ENCODE peak calls at places on chromosomes 13 and 19, in six cellular contexts. One of them, this sample, is unnamed.

GRCh38 chr13:47256618-47257017 is 359.8 kb upstream of the HTR2A start:
- DNase-seq in RWPE1: peak
- DNase-seq in osteoblast: peak
- DNase-seq in colonic mucosa: no peak
- DNase-seq in tibial artery: no peak
- DNase-seq in left ventricle myocardium inferior: no peak
- DNase-seq in this sample: no peak

GRCh38 chr19:55348317-55349034 is 6.0 kb downstream of the COX6B2 start:
- DNase-seq in RWPE1: no peak
- DNase-seq in osteoblast: no peak
- DNase-seq in colonic mucosa: no peak
- DNase-seq in tibial artery: no peak
- DNase-seq in left ventricle myocardium inferior: no peak
- DNase-seq in this sample: no peak

GRCh38 chr19:41159861-41160260 is 33.2 kb upstream of the CYP2S1 start:
- DNase-seq in RWPE1: no peak
- DNase-seq in osteoblast: no peak
- DNase-seq in colonic mucosa: no peak
- DNase-seq in tibial artery: no peak
- DNase-seq in left ventricle myocardium inferior: no peak
- DNase-seq in this sample: no peak

GRCh38 chr19:38028913-38029565 is 122.0 kb downstream of the SIPA1L3 start:
- DNase-seq in RWPE1: no peak
- DNase-seq in osteoblast: no peak
- DNase-seq in colonic mucosa: no peak
- DNase-seq in tibial artery: no peak
- DNase-seq in left ventricle myocardium inferior: no peak
- DNase-seq in this sample: no peak

GRCh38 chr13:43258771-43259170 is 235.4 kb downstream of the DNAJC15 start:
- DNase-seq in RWPE1: peak
- DNase-seq in osteoblast: no peak
- DNase-seq in colonic mucosa: no peak
- DNase-seq in tibial artery: no peak
- DNase-seq in left ventricle myocardium inferior: no peak
- DNase-seq in this sample: no peak

GRCh38 chr13:109145631-109146030 is 516.2 kb downstream of the MYO16 start:
- DNase-seq in RWPE1: peak
- DNase-seq in osteoblast: peak
- DNase-seq in colonic mucosa: peak
- DNase-seq in tibial artery: no peak
- DNase-seq in left ventricle myocardium inferior: no peak
- DNase-seq in this sample: peak

GRCh38 chr13:106534844-106535551 is 464 bp downstream of the EFNB2 start:
- DNase-seq in RWPE1: no peak
- DNase-seq in osteoblast: peak
- DNase-seq in colonic mucosa: no peak
- DNase-seq in tibial artery: peak
- DNase-seq in left ventricle myocardium inferior: peak
- DNase-seq in this sample: no peak

GRCh38 chr19:28456264-28456663 is 756.7 kb downstream of the UQCRFS1 start:
- DNase-seq in RWPE1: no peak
- DNase-seq in osteoblast: no peak
- DNase-seq in colonic mucosa: no peak
- DNase-seq in tibial artery: no peak
- DNase-seq in left ventricle myocardium inferior: no peak
- DNase-seq in this sample: no peak

GRCh38 chr19:9917322-9917721 is 19.0 kb downstream of the OLFM2 start:
- DNase-seq in RWPE1: peak
- DNase-seq in osteoblast: peak
- DNase-seq in colonic mucosa: peak
- DNase-seq in tibial artery: no peak
- DNase-seq in left ventricle myocardium inferior: no peak
- DNase-seq in this sample: peak

GRCh38 chr13:66154354-66154753 is 1075.8 kb downstream of the PCDH9 start:
- DNase-seq in RWPE1: no peak
- DNase-seq in osteoblast: no peak
- DNase-seq in colonic mucosa: no peak
- DNase-seq in tibial artery: no peak
- DNase-seq in left ventricle myocardium inferior: no peak
- DNase-seq in this sample: no peak

GRCh38 chr19:1478934-1479707 is at the start of gene C19orf25:
- DNase-seq in RWPE1: peak
- DNase-seq in osteoblast: peak
- DNase-seq in colonic mucosa: peak
- DNase-seq in tibial artery: peak
- DNase-seq in left ventricle myocardium inferior: peak
- DNase-seq in this sample: peak

GRCh38 chr19:40088299-40089047 is 2.3 kb downstream of the ZNF780A start:
- DNase-seq in RWPE1: no peak
- DNase-seq in osteoblast: no peak
- DNase-seq in colonic mucosa: no peak
- DNase-seq in tibial artery: no peak
- DNase-seq in left ventricle myocardium inferior: no peak
- DNase-seq in this sample: no peak

GRCh38 chr19:47479701-47480503 is 4.1 kb downstream of the KPTN start:
- DNase-seq in RWPE1: no peak
- DNase-seq in osteoblast: peak
- DNase-seq in colonic mucosa: peak
- DNase-seq in tibial artery: no peak
- DNase-seq in left ventricle myocardium inferior: no peak
- DNase-seq in this sample: no peak

GRCh38 chr19:47226426-47227346 is 4.3 kb downstream of the BBC3 start:
- DNase-seq in RWPE1: peak
- DNase-seq in osteoblast: peak
- DNase-seq in colonic mucosa: peak
- DNase-seq in tibial artery: peak
- DNase-seq in left ventricle myocardium inferior: peak
- DNase-seq in this sample: no peak

GRCh38 chr19:50371914-50372475 is 4.3 kb upstream of the NR1H2 start:
- DNase-seq in RWPE1: no peak
- DNase-seq in osteoblast: no peak
- DNase-seq in colonic mucosa: no peak
- DNase-seq in tibial artery: no peak
- DNase-seq in left ventricle myocardium inferior: no peak
- DNase-seq in this sample: no peak

GRCh38 chr13:88063741-88064140 is 392.6 kb downstream of the SLITRK5 start:
- DNase-seq in RWPE1: no peak
- DNase-seq in osteoblast: no peak
- DNase-seq in colonic mucosa: no peak
- DNase-seq in tibial artery: no peak
- DNase-seq in left ventricle myocardium inferior: no peak
- DNase-seq in this sample: no peak

GRCh38 chr13:44819245-44819644 is 170.0 kb downstream of the NUFIP1 start:
- DNase-seq in RWPE1: peak
- DNase-seq in osteoblast: peak
- DNase-seq in colonic mucosa: no peak
- DNase-seq in tibial artery: no peak
- DNase-seq in left ventricle myocardium inferior: no peak
- DNase-seq in this sample: no peak

GRCh38 chr13:114068723-114069322 is 63.6 kb downstream of the RASA3 start:
- DNase-seq in RWPE1: no peak
- DNase-seq in osteoblast: peak
- DNase-seq in colonic mucosa: no peak
- DNase-seq in tibial artery: peak
- DNase-seq in left ventricle myocardium inferior: no peak
- DNase-seq in this sample: no peak

GRCh38 chr19:38740932-38741331 is 3.3 kb downstream of the CAPN12 start:
- DNase-seq in RWPE1: no peak
- DNase-seq in osteoblast: peak
- DNase-seq in colonic mucosa: no peak
- DNase-seq in tibial artery: no peak
- DNase-seq in left ventricle myocardium inferior: no peak
- DNase-seq in this sample: no peak

GRCh38 chr13:32587774-32588165 is 1.5 kb downstream of the PDS5B start:
- DNase-seq in RWPE1: no peak
- DNase-seq in osteoblast: no peak
- DNase-seq in colonic mucosa: no peak
- DNase-seq in tibial artery: no peak
- DNase-seq in left ventricle myocardium inferior: no peak
- DNase-seq in this sample: no peak

GRCh38 chr19:19276386-19276785 is 3.3 kb upstream of the TM6SF2 start:
- DNase-seq in RWPE1: no peak
- DNase-seq in osteoblast: peak
- DNase-seq in colonic mucosa: no peak
- DNase-seq in tibial artery: no peak
- DNase-seq in left ventricle myocardium inferior: no peak
- DNase-seq in this sample: no peak

GRCh38 chr13:37226966-37227365 is 121.5 kb upstream of the CSNK1A1L start:
- DNase-seq in RWPE1: peak
- DNase-seq in osteoblast: no peak
- DNase-seq in colonic mucosa: no peak
- DNase-seq in tibial artery: no peak
- DNase-seq in left ventricle myocardium inferior: no peak
- DNase-seq in this sample: no peak

GRCh38 chr19:39514840-39515550 is at the start of gene SELENOV:
- DNase-seq in RWPE1: no peak
- DNase-seq in osteoblast: peak
- DNase-seq in colonic mucosa: no peak
- DNase-seq in tibial artery: no peak
- DNase-seq in left ventricle myocardium inferior: no peak
- DNase-seq in this sample: peak

DNA sequence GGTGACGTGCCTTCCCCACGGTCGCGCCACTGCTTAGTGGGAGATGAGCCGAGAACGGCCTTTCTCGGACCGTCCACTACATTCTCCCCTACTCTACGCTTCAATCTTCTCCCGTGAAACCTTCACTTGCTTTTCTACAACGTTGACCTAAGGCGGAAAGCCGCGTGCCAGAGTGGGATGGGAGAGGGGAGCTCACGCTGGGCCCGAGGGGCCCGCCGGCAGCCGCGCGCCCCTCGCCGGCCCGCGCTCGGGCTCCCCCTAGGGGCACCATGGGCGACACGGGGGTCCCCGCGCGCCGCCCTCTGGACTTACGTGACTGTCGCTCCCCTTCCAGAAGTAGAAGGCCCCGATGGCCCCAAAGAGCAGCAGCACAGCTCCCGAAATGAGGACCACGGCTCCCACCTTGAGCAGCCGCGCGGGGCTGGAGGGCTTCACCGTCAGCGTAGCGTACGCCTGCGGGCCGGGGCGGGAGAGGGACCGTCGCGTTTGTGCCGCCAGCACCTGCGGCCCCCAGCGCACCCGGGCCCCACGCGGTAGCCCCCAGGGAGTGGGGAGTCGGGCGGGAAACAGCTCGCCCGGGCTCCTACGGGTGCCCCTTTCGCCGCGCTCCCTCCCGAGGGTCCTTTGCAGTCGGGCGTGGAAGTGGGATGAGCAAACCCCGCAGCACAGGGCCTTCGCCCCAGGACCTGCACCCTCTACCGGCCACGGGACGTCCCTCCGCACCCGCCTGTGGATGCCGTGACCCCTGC is 727 bp downstream of the CNMD start:
- DNase-seq in RWPE1: no peak
- DNase-seq in osteoblast: no peak
- DNase-seq in colonic mucosa: no peak
- DNase-seq in tibial artery: no peak
- DNase-seq in left ventricle myocardium inferior: no peak
- DNase-seq in this sample: peak
- TF ChIP-seq CTCF in RWPE1: no peak
- TF ChIP-seq CTCF in osteoblast: peak
- TF ChIP-seq CTCF in colonic mucosa: no peak
- TF ChIP-seq CTCF in tibial artery: peak
- TF ChIP-seq CTCF in left ventricle myocardium inferior: peak
- TF ChIP-seq CTCF in this sample: peak

DNA sequence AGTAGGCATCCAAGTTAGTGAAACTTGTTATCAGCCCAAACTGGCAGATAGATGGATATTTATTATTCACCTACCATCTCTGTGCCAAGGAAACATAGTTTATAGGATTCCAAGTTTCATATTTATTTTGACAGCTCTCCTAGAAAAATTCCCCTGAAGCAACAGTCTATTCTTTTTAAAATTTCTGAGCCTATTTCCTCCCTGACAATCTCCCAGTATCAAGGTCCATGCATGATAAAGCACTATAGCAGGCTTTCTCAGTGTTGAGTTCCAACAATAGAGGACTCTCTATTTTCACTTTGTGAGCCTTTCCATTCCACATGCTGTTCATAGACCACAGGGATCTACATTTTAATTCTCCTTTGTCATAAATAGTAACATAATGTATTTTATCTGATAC is 312.6 kb downstream of the SLITRK6 start:
- DNase-seq in RWPE1: no peak
- DNase-seq in osteoblast: no peak
- DNase-seq in colonic mucosa: no peak
- DNase-seq in tibial artery: no peak
- DNase-seq in left ventricle myocardium inferior: no peak
- DNase-seq in this sample: no peak
- TF ChIP-seq CTCF in RWPE1: no peak
- TF ChIP-seq CTCF in osteoblast: no peak
- TF ChIP-seq CTCF in colonic mucosa: no peak
- TF ChIP-seq CTCF in tibial artery: no peak
- TF ChIP-seq CTCF in left ventricle myocardium inferior: no peak
- TF ChIP-seq CTCF in this sample: no peak

GRCh38 chr13:90352763-90353162 is 994.7 kb upstream of the MIR17HG start:
- DNase-seq in RWPE1: no peak
- DNase-seq in osteoblast: no peak
- DNase-seq in colonic mucosa: no peak
- DNase-seq in tibial artery: no peak
- DNase-seq in left ventricle myocardium inferior: no peak
- DNase-seq in this sample: no peak
- TF ChIP-seq CTCF in RWPE1: no peak
- TF ChIP-seq CTCF in osteoblast: no peak
- TF ChIP-seq CTCF in colonic mucosa: no peak
- TF ChIP-seq CTCF in tibial artery: no peak
- TF ChIP-seq CTCF in left ventricle myocardium inferior: no peak
- TF ChIP-seq CTCF in this sample: peak

GRCh38 chr19:3298853-3299449 is 67.4 kb upstream of the NFIC start:
- DNase-seq in RWPE1: no peak
- DNase-seq in osteoblast: peak
- DNase-seq in colonic mucosa: no peak
- DNase-seq in tibial artery: no peak
- DNase-seq in left ventricle myocardium inferior: no peak
- DNase-seq in this sample: no peak

GRCh38 chr19:3296034-3296433 is 70.3 kb upstream of the NFIC start:
- DNase-seq in RWPE1: no peak
- DNase-seq in osteoblast: peak
- DNase-seq in colonic mucosa: no peak
- DNase-seq in tibial artery: no peak
- DNase-seq in left ventricle myocardium inferior: no peak
- DNase-seq in this sample: no peak

GRCh38 chr19:3294080-3294850 is 69.8 kb downstream of the CELF5 start:
- DNase-seq in RWPE1: no peak
- DNase-seq in osteoblast: peak
- DNase-seq in colonic mucosa: no peak
- DNase-seq in tibial artery: no peak
- DNase-seq in left ventricle myocardium inferior: no peak
- DNase-seq in this sample: no peak

GRCh38 chr19:3295581-3295980 is 70.8 kb upstream of the NFIC start:
- DNase-seq in RWPE1: no peak
- DNase-seq in osteoblast: no peak
- DNase-seq in colonic mucosa: no peak
- DNase-seq in tibial artery: no peak
- DNase-seq in left ventricle myocardium inferior: no peak
- DNase-seq in this sample: no peak

DNA sequence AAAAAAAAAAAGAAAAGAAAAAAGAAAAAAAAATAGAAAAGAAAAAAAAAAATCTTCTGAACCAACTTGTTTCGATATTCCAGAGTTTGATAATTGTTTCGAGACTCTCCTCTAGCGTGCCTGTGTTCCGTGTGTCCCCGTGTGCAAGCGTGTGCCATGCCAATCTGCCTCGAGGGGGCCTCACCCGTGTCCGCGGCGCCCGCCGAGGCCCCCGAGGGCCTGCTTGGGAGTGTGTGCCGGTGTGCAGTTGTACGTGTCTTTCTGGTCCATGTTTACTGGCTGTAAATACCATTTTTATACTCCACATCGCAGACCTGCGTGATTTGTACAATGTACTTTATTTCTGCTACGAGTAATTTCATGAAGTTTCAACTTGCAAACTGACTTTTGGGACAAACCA is 69.9 kb upstream of the NFIC start:
- DNase-seq in RWPE1: no peak
- DNase-seq in osteoblast: peak
- DNase-seq in colonic mucosa: no peak
- DNase-seq in tibial artery: no peak
- DNase-seq in left ventricle myocardium inferior: no peak
- DNase-seq in this sample: no peak
- TF ChIP-seq CTCF in RWPE1: no peak
- TF ChIP-seq CTCF in osteoblast: no peak
- TF ChIP-seq CTCF in colonic mucosa: no peak
- TF ChIP-seq CTCF in tibial artery: no peak
- TF ChIP-seq CTCF in left ventricle myocardium inferior: no peak
- TF ChIP-seq CTCF in this sample: no peak